ENCODE peak calls at places on chromosome 15, in seven cellular contexts. One of them, this sample, is unnamed.
A peak's percentile ranks its signal among the peaks of the same experiment; 100 is the strongest.

GRCh38 chr15:85027033-85027380 is 45.4 kb downstream of the PDE8A start:
- DNase-seq in GM03348: no peak
- DNase-seq in activated T-cell treated with anti-CD3 and anti-CD28 coated beads, Interleukin-2, amount 50 U/mL, for 1 hour: no peak
- DNase-seq in stimulated activated CD4-positive, alpha-beta T cell treated with anti-CD3 and anti-CD28 coated beads, TNF-alpha, amount 100 ng/mL, for 24 hours: no peak
- DNase-seq in AG09319: no peak
- DNase-seq in AG08396: no peak
- DNase-seq in M059J: no peak
- DNase-seq in this sample: no peak

GRCh38 chr15:75043509-75044257 is 20.3 kb downstream of the PPCDC start:
- DNase-seq in GM03348: peak; percentile 96
- DNase-seq in activated T-cell treated with anti-CD3 and anti-CD28 coated beads, Interleukin-2, amount 50 U/mL, for 1 hour: no peak
- DNase-seq in stimulated activated CD4-positive, alpha-beta T cell treated with anti-CD3 and anti-CD28 coated beads, TNF-alpha, amount 100 ng/mL, for 24 hours: no peak
- DNase-seq in AG09319: peak; percentile 99
- DNase-seq in AG08396: peak; percentile 92
- DNase-seq in M059J: peak; percentile 98
- DNase-seq in this sample: peak; percentile 99

GRCh38 chr15:62853114-62853832 is 189.3 kb upstream of the TPM1 start:
- DNase-seq in GM03348: peak; percentile 16
- DNase-seq in activated T-cell treated with anti-CD3 and anti-CD28 coated beads, Interleukin-2, amount 50 U/mL, for 1 hour: no peak
- DNase-seq in stimulated activated CD4-positive, alpha-beta T cell treated with anti-CD3 and anti-CD28 coated beads, TNF-alpha, amount 100 ng/mL, for 24 hours: no peak
- DNase-seq in AG09319: no peak
- DNase-seq in AG08396: no peak
- DNase-seq in M059J: peak; percentile 47
- DNase-seq in this sample: no peak

GRCh38 chr15:84725001-84725491 is 9.1 kb upstream of the SEC11A start:
- DNase-seq in GM03348: peak; percentile 70
- DNase-seq in activated T-cell treated with anti-CD3 and anti-CD28 coated beads, Interleukin-2, amount 50 U/mL, for 1 hour: no peak
- DNase-seq in stimulated activated CD4-positive, alpha-beta T cell treated with anti-CD3 and anti-CD28 coated beads, TNF-alpha, amount 100 ng/mL, for 24 hours: no peak
- DNase-seq in AG09319: no peak
- DNase-seq in AG08396: no peak
- DNase-seq in M059J: peak; percentile 63
- DNase-seq in this sample: no peak

GRCh38 chr15:60651734-60652141 is 172.8 kb upstream of the ICE2 start:
- DNase-seq in GM03348: no peak
- DNase-seq in activated T-cell treated with anti-CD3 and anti-CD28 coated beads, Interleukin-2, amount 50 U/mL, for 1 hour: no peak
- DNase-seq in stimulated activated CD4-positive, alpha-beta T cell treated with anti-CD3 and anti-CD28 coated beads, TNF-alpha, amount 100 ng/mL, for 24 hours: no peak
- DNase-seq in AG09319: no peak
- DNase-seq in AG08396: no peak
- DNase-seq in M059J: no peak
- DNase-seq in this sample: no peak

GRCh38 chr15:47993051-47993450 is 127.7 kb upstream of the SLC24A5 start:
- DNase-seq in GM03348: no peak
- DNase-seq in activated T-cell treated with anti-CD3 and anti-CD28 coated beads, Interleukin-2, amount 50 U/mL, for 1 hour: no peak
- DNase-seq in stimulated activated CD4-positive, alpha-beta T cell treated with anti-CD3 and anti-CD28 coated beads, TNF-alpha, amount 100 ng/mL, for 24 hours: no peak
- DNase-seq in AG09319: no peak
- DNase-seq in AG08396: no peak
- DNase-seq in M059J: no peak
- DNase-seq in this sample: no peak

GRCh38 chr15:81023483-81024264 is 23.0 kb downstream of the TLNRD1 start:
- DNase-seq in GM03348: peak; percentile 81
- DNase-seq in activated T-cell treated with anti-CD3 and anti-CD28 coated beads, Interleukin-2, amount 50 U/mL, for 1 hour: no peak
- DNase-seq in stimulated activated CD4-positive, alpha-beta T cell treated with anti-CD3 and anti-CD28 coated beads, TNF-alpha, amount 100 ng/mL, for 24 hours: no peak
- DNase-seq in AG09319: peak; percentile 39
- DNase-seq in AG08396: peak; percentile 23
- DNase-seq in M059J: peak; percentile 82
- DNase-seq in this sample: peak; percentile 85

GRCh38 chr15:69164807-69165636 is 4.6 kb downstream of the GLCE start:
- DNase-seq in GM03348: no peak
- DNase-seq in activated T-cell treated with anti-CD3 and anti-CD28 coated beads, Interleukin-2, amount 50 U/mL, for 1 hour: no peak
- DNase-seq in stimulated activated CD4-positive, alpha-beta T cell treated with anti-CD3 and anti-CD28 coated beads, TNF-alpha, amount 100 ng/mL, for 24 hours: no peak
- DNase-seq in AG09319: no peak
- DNase-seq in AG08396: no peak
- DNase-seq in M059J: no peak
- DNase-seq in this sample: no peak

GRCh38 chr15:81335631-81336030 is 11.7 kb upstream of the STARD5 start:
- DNase-seq in GM03348: no peak
- DNase-seq in activated T-cell treated with anti-CD3 and anti-CD28 coated beads, Interleukin-2, amount 50 U/mL, for 1 hour: no peak
- DNase-seq in stimulated activated CD4-positive, alpha-beta T cell treated with anti-CD3 and anti-CD28 coated beads, TNF-alpha, amount 100 ng/mL, for 24 hours: no peak
- DNase-seq in AG09319: no peak
- DNase-seq in AG08396: no peak
- DNase-seq in M059J: no peak
- DNase-seq in this sample: no peak

GRCh38 chr15:42593143-42593542 is 17.7 kb downstream of the STARD9 start:
- DNase-seq in GM03348: peak; percentile 53
- DNase-seq in activated T-cell treated with anti-CD3 and anti-CD28 coated beads, Interleukin-2, amount 50 U/mL, for 1 hour: no peak
- DNase-seq in stimulated activated CD4-positive, alpha-beta T cell treated with anti-CD3 and anti-CD28 coated beads, TNF-alpha, amount 100 ng/mL, for 24 hours: no peak
- DNase-seq in AG09319: no peak
- DNase-seq in AG08396: peak; percentile 49
- DNase-seq in M059J: no peak
- DNase-seq in this sample: no peak

GRCh38 chr15:74906193-74906449 is 530 bp downstream of the FAM219B start:
- DNase-seq in GM03348: no peak
- DNase-seq in activated T-cell treated with anti-CD3 and anti-CD28 coated beads, Interleukin-2, amount 50 U/mL, for 1 hour: no peak
- DNase-seq in stimulated activated CD4-positive, alpha-beta T cell treated with anti-CD3 and anti-CD28 coated beads, TNF-alpha, amount 100 ng/mL, for 24 hours: peak; percentile 8
- DNase-seq in AG09319: no peak
- DNase-seq in AG08396: no peak
- DNase-seq in M059J: peak; percentile 31
- DNase-seq in this sample: no peak

GRCh38 chr15:45116006-45116481 is 1.9 kb downstream of the DUOXA2 start:
- DNase-seq in GM03348: no peak
- DNase-seq in activated T-cell treated with anti-CD3 and anti-CD28 coated beads, Interleukin-2, amount 50 U/mL, for 1 hour: no peak
- DNase-seq in stimulated activated CD4-positive, alpha-beta T cell treated with anti-CD3 and anti-CD28 coated beads, TNF-alpha, amount 100 ng/mL, for 24 hours: no peak
- DNase-seq in AG09319: no peak
- DNase-seq in AG08396: no peak
- DNase-seq in M059J: no peak
- DNase-seq in this sample: no peak

GRCh38 chr15:95875141-95875643 is 455.3 kb upstream of the NR2F2 start:
- DNase-seq in GM03348: peak; percentile 16
- DNase-seq in activated T-cell treated with anti-CD3 and anti-CD28 coated beads, Interleukin-2, amount 50 U/mL, for 1 hour: no peak
- DNase-seq in stimulated activated CD4-positive, alpha-beta T cell treated with anti-CD3 and anti-CD28 coated beads, TNF-alpha, amount 100 ng/mL, for 24 hours: no peak
- DNase-seq in AG09319: peak; percentile 52
- DNase-seq in AG08396: peak; percentile 18
- DNase-seq in M059J: peak; percentile 87
- DNase-seq in this sample: peak; percentile 85

GRCh38 chr15:63332367-63333078 is 49.1 kb downstream of the CA12 start:
- DNase-seq in GM03348: peak; percentile 73
- DNase-seq in activated T-cell treated with anti-CD3 and anti-CD28 coated beads, Interleukin-2, amount 50 U/mL, for 1 hour: no peak
- DNase-seq in stimulated activated CD4-positive, alpha-beta T cell treated with anti-CD3 and anti-CD28 coated beads, TNF-alpha, amount 100 ng/mL, for 24 hours: no peak
- DNase-seq in AG09319: peak; percentile 44
- DNase-seq in AG08396: peak; percentile 72
- DNase-seq in M059J: peak; percentile 89
- DNase-seq in this sample: peak; percentile 69

GRCh38 chr15:70356062-70356860 is 258.5 kb upstream of the TLE3 start:
- DNase-seq in GM03348: no peak
- DNase-seq in activated T-cell treated with anti-CD3 and anti-CD28 coated beads, Interleukin-2, amount 50 U/mL, for 1 hour: no peak
- DNase-seq in stimulated activated CD4-positive, alpha-beta T cell treated with anti-CD3 and anti-CD28 coated beads, TNF-alpha, amount 100 ng/mL, for 24 hours: no peak
- DNase-seq in AG09319: no peak
- DNase-seq in AG08396: no peak
- DNase-seq in M059J: no peak
- DNase-seq in this sample: no peak

GRCh38 chr15:71651750-71652186 is 158.6 kb upstream of the NR2E3 start:
- DNase-seq in GM03348: peak; percentile 69
- DNase-seq in activated T-cell treated with anti-CD3 and anti-CD28 coated beads, Interleukin-2, amount 50 U/mL, for 1 hour: no peak
- DNase-seq in stimulated activated CD4-positive, alpha-beta T cell treated with anti-CD3 and anti-CD28 coated beads, TNF-alpha, amount 100 ng/mL, for 24 hours: no peak
- DNase-seq in AG09319: peak; percentile 61
- DNase-seq in AG08396: peak; percentile 59
- DNase-seq in M059J: peak; percentile 68
- DNase-seq in this sample: peak; percentile 60

GRCh38 chr15:39748276-39748675 is 34.4 kb downstream of the FSIP1 start:
- DNase-seq in GM03348: no peak
- DNase-seq in activated T-cell treated with anti-CD3 and anti-CD28 coated beads, Interleukin-2, amount 50 U/mL, for 1 hour: no peak
- DNase-seq in stimulated activated CD4-positive, alpha-beta T cell treated with anti-CD3 and anti-CD28 coated beads, TNF-alpha, amount 100 ng/mL, for 24 hours: no peak
- DNase-seq in AG09319: no peak
- DNase-seq in AG08396: no peak
- DNase-seq in M059J: peak; percentile 32
- DNase-seq in this sample: no peak

GRCh38 chr15:31434418-31435255 is 108.0 kb downstream of the KLF13 start:
- DNase-seq in GM03348: peak; percentile 82
- DNase-seq in activated T-cell treated with anti-CD3 and anti-CD28 coated beads, Interleukin-2, amount 50 U/mL, for 1 hour: peak; percentile 80
- DNase-seq in stimulated activated CD4-positive, alpha-beta T cell treated with anti-CD3 and anti-CD28 coated beads, TNF-alpha, amount 100 ng/mL, for 24 hours: peak; percentile 72
- DNase-seq in AG09319: peak; percentile 62
- DNase-seq in AG08396: peak; percentile 79
- DNase-seq in M059J: peak; percentile 87
- DNase-seq in this sample: no peak

GRCh38 chr15:68209735-68210408 is 4.7 kb upstream of the CALML4 start:
- DNase-seq in GM03348: no peak
- DNase-seq in activated T-cell treated with anti-CD3 and anti-CD28 coated beads, Interleukin-2, amount 50 U/mL, for 1 hour: peak; percentile 46
- DNase-seq in stimulated activated CD4-positive, alpha-beta T cell treated with anti-CD3 and anti-CD28 coated beads, TNF-alpha, amount 100 ng/mL, for 24 hours: no peak
- DNase-seq in AG09319: no peak
- DNase-seq in AG08396: no peak
- DNase-seq in M059J: peak; percentile 51
- DNase-seq in this sample: no peak

GRCh38 chr15:99447497-99448371 is 118.0 kb upstream of the MEF2A start:
- DNase-seq in GM03348: peak; percentile 4
- DNase-seq in activated T-cell treated with anti-CD3 and anti-CD28 coated beads, Interleukin-2, amount 50 U/mL, for 1 hour: peak; percentile 27
- DNase-seq in stimulated activated CD4-positive, alpha-beta T cell treated with anti-CD3 and anti-CD28 coated beads, TNF-alpha, amount 100 ng/mL, for 24 hours: no peak
- DNase-seq in AG09319: no peak
- DNase-seq in AG08396: no peak
- DNase-seq in M059J: no peak
- DNase-seq in this sample: peak; percentile 93

GRCh38 chr15:50825946-50826345 is 60.4 kb upstream of the SPPL2A start:
- DNase-seq in GM03348: no peak
- DNase-seq in activated T-cell treated with anti-CD3 and anti-CD28 coated beads, Interleukin-2, amount 50 U/mL, for 1 hour: no peak
- DNase-seq in stimulated activated CD4-positive, alpha-beta T cell treated with anti-CD3 and anti-CD28 coated beads, TNF-alpha, amount 100 ng/mL, for 24 hours: no peak
- DNase-seq in AG09319: peak; percentile 7
- DNase-seq in AG08396: no peak
- DNase-seq in M059J: peak; percentile 14
- DNase-seq in this sample: peak; percentile 81

GRCh38 chr15:83200162-83200561 is 7.5 kb downstream of the HDGFL3 start:
- DNase-seq in GM03348: peak; percentile 16
- DNase-seq in activated T-cell treated with anti-CD3 and anti-CD28 coated beads, Interleukin-2, amount 50 U/mL, for 1 hour: no peak
- DNase-seq in stimulated activated CD4-positive, alpha-beta T cell treated with anti-CD3 and anti-CD28 coated beads, TNF-alpha, amount 100 ng/mL, for 24 hours: no peak
- DNase-seq in AG09319: no peak
- DNase-seq in AG08396: no peak
- DNase-seq in M059J: peak; percentile 74
- DNase-seq in this sample: peak; percentile 64

GRCh38 chr15:52294881-52295420 is 653 bp downstream of the MYO5C start:
- DNase-seq in GM03348: peak; percentile 23
- DNase-seq in activated T-cell treated with anti-CD3 and anti-CD28 coated beads, Interleukin-2, amount 50 U/mL, for 1 hour: no peak
- DNase-seq in stimulated activated CD4-positive, alpha-beta T cell treated with anti-CD3 and anti-CD28 coated beads, TNF-alpha, amount 100 ng/mL, for 24 hours: no peak
- DNase-seq in AG09319: no peak
- DNase-seq in AG08396: no peak
- DNase-seq in M059J: no peak
- DNase-seq in this sample: no peak

GRCh38 chr15:51658664-51659063 is 22.6 kb upstream of the SCG3 start:
- DNase-seq in GM03348: no peak
- DNase-seq in activated T-cell treated with anti-CD3 and anti-CD28 coated beads, Interleukin-2, amount 50 U/mL, for 1 hour: no peak
- DNase-seq in stimulated activated CD4-positive, alpha-beta T cell treated with anti-CD3 and anti-CD28 coated beads, TNF-alpha, amount 100 ng/mL, for 24 hours: no peak
- DNase-seq in AG09319: no peak
- DNase-seq in AG08396: no peak
- DNase-seq in M059J: no peak
- DNase-seq in this sample: peak; percentile 19

GRCh38 chr15:69575387-69575786 is 122.8 kb downstream of the RPLP1 start:
- DNase-seq in GM03348: no peak
- DNase-seq in activated T-cell treated with anti-CD3 and anti-CD28 coated beads, Interleukin-2, amount 50 U/mL, for 1 hour: no peak
- DNase-seq in stimulated activated CD4-positive, alpha-beta T cell treated with anti-CD3 and anti-CD28 coated beads, TNF-alpha, amount 100 ng/mL, for 24 hours: no peak
- DNase-seq in AG09319: no peak
- DNase-seq in AG08396: no peak
- DNase-seq in M059J: no peak
- DNase-seq in this sample: no peak

GRCh38 chr15:73770049-73770448 is 16.9 kb upstream of the INSYN1 start:
- DNase-seq in GM03348: no peak
- DNase-seq in activated T-cell treated with anti-CD3 and anti-CD28 coated beads, Interleukin-2, amount 50 U/mL, for 1 hour: no peak
- DNase-seq in stimulated activated CD4-positive, alpha-beta T cell treated with anti-CD3 and anti-CD28 coated beads, TNF-alpha, amount 100 ng/mL, for 24 hours: no peak
- DNase-seq in AG09319: no peak
- DNase-seq in AG08396: no peak
- DNase-seq in M059J: no peak
- DNase-seq in this sample: no peak

GRCh38 chr15:57245130-57245529 is 131.2 kb upstream of the CGNL1 start:
- DNase-seq in GM03348: peak; percentile 10
- DNase-seq in activated T-cell treated with anti-CD3 and anti-CD28 coated beads, Interleukin-2, amount 50 U/mL, for 1 hour: no peak
- DNase-seq in stimulated activated CD4-positive, alpha-beta T cell treated with anti-CD3 and anti-CD28 coated beads, TNF-alpha, amount 100 ng/mL, for 24 hours: no peak
- DNase-seq in AG09319: no peak
- DNase-seq in AG08396: no peak
- DNase-seq in M059J: no peak
- DNase-seq in this sample: peak; percentile 98

GRCh38 chr15:65056868-65057548 is 10.8 kb downstream of the RASL12 start:
- DNase-seq in GM03348: no peak
- DNase-seq in activated T-cell treated with anti-CD3 and anti-CD28 coated beads, Interleukin-2, amount 50 U/mL, for 1 hour: no peak
- DNase-seq in stimulated activated CD4-positive, alpha-beta T cell treated with anti-CD3 and anti-CD28 coated beads, TNF-alpha, amount 100 ng/mL, for 24 hours: no peak
- DNase-seq in AG09319: no peak
- DNase-seq in AG08396: no peak
- DNase-seq in M059J: peak; percentile 93
- DNase-seq in this sample: peak; percentile 59

GRCh38 chr15:25544076-25544475 is 105.3 kb upstream of the UBE3A start:
- DNase-seq in GM03348: no peak
- DNase-seq in activated T-cell treated with anti-CD3 and anti-CD28 coated beads, Interleukin-2, amount 50 U/mL, for 1 hour: no peak
- DNase-seq in stimulated activated CD4-positive, alpha-beta T cell treated with anti-CD3 and anti-CD28 coated beads, TNF-alpha, amount 100 ng/mL, for 24 hours: no peak
- DNase-seq in AG09319: no peak
- DNase-seq in AG08396: no peak
- DNase-seq in M059J: no peak
- DNase-seq in this sample: peak; percentile 51

GRCh38 chr15:69118089-69118488 is 42.3 kb upstream of the GLCE start:
- DNase-seq in GM03348: no peak
- DNase-seq in activated T-cell treated with anti-CD3 and anti-CD28 coated beads, Interleukin-2, amount 50 U/mL, for 1 hour: no peak
- DNase-seq in stimulated activated CD4-positive, alpha-beta T cell treated with anti-CD3 and anti-CD28 coated beads, TNF-alpha, amount 100 ng/mL, for 24 hours: no peak
- DNase-seq in AG09319: no peak
- DNase-seq in AG08396: no peak
- DNase-seq in M059J: no peak
- DNase-seq in this sample: no peak

GRCh38 chr15:62928996-62929350 is 113.6 kb upstream of the TPM1 start:
- DNase-seq in GM03348: peak; percentile 66
- DNase-seq in activated T-cell treated with anti-CD3 and anti-CD28 coated beads, Interleukin-2, amount 50 U/mL, for 1 hour: no peak
- DNase-seq in stimulated activated CD4-positive, alpha-beta T cell treated with anti-CD3 and anti-CD28 coated beads, TNF-alpha, amount 100 ng/mL, for 24 hours: no peak
- DNase-seq in AG09319: no peak
- DNase-seq in AG08396: peak; percentile 56
- DNase-seq in M059J: peak; percentile 90
- DNase-seq in this sample: no peak

This sample was measured in myocyte.